ENCODE peak calls at places on chromosomes 2 and 18, in ten cellular contexts. One of them, this sample, is unnamed.

GRCh38 chr2:223093436-223093839 is 41.4 kb downstream of the KCNE4 start:
- DNase-seq in A673: peak; percentile 99
- DNase-seq in breast epithelium: no peak
- DNase-seq in endothelial cell: no peak
- DNase-seq in sigmoid colon: no peak
- DNase-seq in foreskin fibroblast: no peak
- DNase-seq in progenitor cell of endocrine pancreas: no peak
- DNase-seq in activated CD8-positive, alpha-beta T cell treated with anti-CD3 and anti-CD28 coated beads for 36 hours: no peak
- DNase-seq in AG09309: peak; percentile 74
- DNase-seq in fibroblast of mammary gland: peak; percentile 81
- DNase-seq in this sample: no peak

GRCh38 chr2:157439792-157440186 is 4.1 kb downstream of the CYTIP start:
- DNase-seq in endothelial cell: no peak
- DNase-seq in foreskin fibroblast: no peak
- DNase-seq in breast epithelium: no peak
- DNase-seq in progenitor cell of endocrine pancreas: no peak
- DNase-seq in AG09309: no peak
- DNase-seq in fibroblast of mammary gland: no peak
- DNase-seq in sigmoid colon: no peak
- DNase-seq in A673: no peak
- DNase-seq in activated CD8-positive, alpha-beta T cell treated with anti-CD3 and anti-CD28 coated beads for 36 hours: peak; percentile 73
- DNase-seq in this sample: no peak

GRCh38 chr2:190098851-190099250 is 36.3 kb upstream of the MSTN start:
- DNase-seq in foreskin fibroblast: no peak
- DNase-seq in endothelial cell: no peak
- DNase-seq in activated CD8-positive, alpha-beta T cell treated with anti-CD3 and anti-CD28 coated beads for 36 hours: no peak
- DNase-seq in breast epithelium: no peak
- DNase-seq in fibroblast of mammary gland: no peak
- DNase-seq in A673: no peak
- DNase-seq in AG09309: no peak
- DNase-seq in progenitor cell of endocrine pancreas: no peak
- DNase-seq in sigmoid colon: no peak
- DNase-seq in this sample: no peak

GRCh38 chr2:9699139-9699823 is 68.5 kb upstream of the YWHAQ start:
- DNase-seq in endothelial cell: no peak
- DNase-seq in fibroblast of mammary gland: peak; percentile 87
- DNase-seq in AG09309: peak; percentile 51
- DNase-seq in foreskin fibroblast: peak; percentile 75
- DNase-seq in breast epithelium: no peak
- DNase-seq in progenitor cell of endocrine pancreas: no peak
- DNase-seq in activated CD8-positive, alpha-beta T cell treated with anti-CD3 and anti-CD28 coated beads for 36 hours: peak; percentile 19
- DNase-seq in sigmoid colon: peak; percentile 12
- DNase-seq in A673: no peak
- DNase-seq in this sample: no peak

GRCh38 chr2:14626873-14627272 is 5.6 kb upstream of the LRATD1 start:
- DNase-seq in activated CD8-positive, alpha-beta T cell treated with anti-CD3 and anti-CD28 coated beads for 36 hours: no peak
- DNase-seq in A673: no peak
- DNase-seq in progenitor cell of endocrine pancreas: no peak
- DNase-seq in endothelial cell: no peak
- DNase-seq in AG09309: no peak
- DNase-seq in fibroblast of mammary gland: no peak
- DNase-seq in breast epithelium: no peak
- DNase-seq in foreskin fibroblast: no peak
- DNase-seq in sigmoid colon: no peak
- DNase-seq in this sample: no peak

GRCh38 chr2:158502984-158503383 is 46.2 kb downstream of the PKP4 start:
- DNase-seq in progenitor cell of endocrine pancreas: no peak
- DNase-seq in breast epithelium: no peak
- DNase-seq in fibroblast of mammary gland: peak; percentile 76
- DNase-seq in activated CD8-positive, alpha-beta T cell treated with anti-CD3 and anti-CD28 coated beads for 36 hours: no peak
- DNase-seq in foreskin fibroblast: peak; percentile 69
- DNase-seq in AG09309: peak; percentile 85
- DNase-seq in endothelial cell: no peak
- DNase-seq in sigmoid colon: no peak
- DNase-seq in A673: peak; percentile 25
- DNase-seq in this sample: no peak

GRCh38 chr2:174586896-174587295 is 10.7 kb downstream of the WIPF1 start:
- DNase-seq in progenitor cell of endocrine pancreas: no peak
- DNase-seq in sigmoid colon: no peak
- DNase-seq in AG09309: no peak
- DNase-seq in A673: no peak
- DNase-seq in fibroblast of mammary gland: no peak
- DNase-seq in foreskin fibroblast: no peak
- DNase-seq in endothelial cell: no peak
- DNase-seq in breast epithelium: no peak
- DNase-seq in activated CD8-positive, alpha-beta T cell treated with anti-CD3 and anti-CD28 coated beads for 36 hours: no peak
- DNase-seq in this sample: no peak

GRCh38 chr2:124975224-124975623 is 950.1 kb downstream of the CNTNAP5 start:
- DNase-seq in sigmoid colon: no peak
- DNase-seq in A673: no peak
- DNase-seq in breast epithelium: no peak
- DNase-seq in activated CD8-positive, alpha-beta T cell treated with anti-CD3 and anti-CD28 coated beads for 36 hours: no peak
- DNase-seq in foreskin fibroblast: no peak
- DNase-seq in progenitor cell of endocrine pancreas: no peak
- DNase-seq in AG09309: no peak
- DNase-seq in endothelial cell: no peak
- DNase-seq in fibroblast of mammary gland: no peak
- DNase-seq in this sample: no peak

GRCh38 chr2:46669996-46670793 is 190.8 kb downstream of the TMEM247 start:
- DNase-seq in foreskin fibroblast: peak; percentile 59
- DNase-seq in progenitor cell of endocrine pancreas: no peak
- DNase-seq in breast epithelium: no peak
- DNase-seq in AG09309: no peak
- DNase-seq in A673: peak; percentile 37
- DNase-seq in activated CD8-positive, alpha-beta T cell treated with anti-CD3 and anti-CD28 coated beads for 36 hours: no peak
- DNase-seq in fibroblast of mammary gland: peak; percentile 66
- DNase-seq in sigmoid colon: no peak
- DNase-seq in endothelial cell: no peak
- DNase-seq in this sample: no peak

GRCh38 chr2:232697807-232698110 is 628 bp downstream of the GIGYF2 start:
- DNase-seq in breast epithelium: no peak
- DNase-seq in AG09309: no peak
- DNase-seq in progenitor cell of endocrine pancreas: no peak
- DNase-seq in fibroblast of mammary gland: no peak
- DNase-seq in activated CD8-positive, alpha-beta T cell treated with anti-CD3 and anti-CD28 coated beads for 36 hours: no peak
- DNase-seq in endothelial cell: no peak
- DNase-seq in foreskin fibroblast: no peak
- DNase-seq in A673: peak; percentile 13
- DNase-seq in sigmoid colon: no peak
- DNase-seq in this sample: no peak

DNA sequence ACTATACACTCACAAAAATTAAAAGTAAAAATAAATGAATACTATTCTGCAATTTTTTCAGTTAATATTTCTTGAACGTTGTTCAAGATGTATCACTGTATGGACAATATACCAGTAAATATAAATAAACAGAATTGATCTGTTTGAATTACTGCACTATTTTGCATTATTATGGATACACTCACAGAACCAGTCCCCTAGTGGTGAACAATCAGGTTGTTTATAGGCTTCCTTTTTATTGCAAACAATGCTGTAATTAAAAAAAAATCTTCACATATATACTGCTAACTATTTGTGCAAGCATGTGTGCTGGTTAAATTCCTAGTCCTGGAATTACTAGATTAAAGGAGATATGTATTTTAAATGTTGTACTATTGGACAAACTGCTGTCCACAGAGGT is 306.0 kb downstream of the FBXO15 start:
- DNase-seq in activated CD8-positive, alpha-beta T cell treated with anti-CD3 and anti-CD28 coated beads for 36 hours: no peak
- DNase-seq in sigmoid colon: no peak
- DNase-seq in AG09309: no peak
- DNase-seq in breast epithelium: no peak
- DNase-seq in endothelial cell: no peak
- DNase-seq in A673: no peak
- DNase-seq in progenitor cell of endocrine pancreas: no peak
- DNase-seq in foreskin fibroblast: no peak
- DNase-seq in fibroblast of mammary gland: peak; percentile 16
- DNase-seq in this sample: no peak
- TF ChIP-seq CTCF in activated CD8-positive, alpha-beta T cell treated with anti-CD3 and anti-CD28 coated beads for 36 hours: no peak
- TF ChIP-seq CTCF in sigmoid colon: no peak
- TF ChIP-seq CTCF in AG09309: peak; percentile 26
- TF ChIP-seq CTCF in breast epithelium: no peak
- TF ChIP-seq CTCF in endothelial cell: peak; percentile 65
- TF ChIP-seq CTCF in A673: peak; percentile 31
- TF ChIP-seq CTCF in progenitor cell of endocrine pancreas: peak; percentile 59
- TF ChIP-seq CTCF in foreskin fibroblast: peak; percentile 26
- TF ChIP-seq CTCF in fibroblast of mammary gland: peak; percentile 44
- TF ChIP-seq CTCF in this sample: no peak

GRCh38 chr18:67468038-67468437 is 48.5 kb downstream of the DSEL start:
- DNase-seq in A673: no peak
- DNase-seq in foreskin fibroblast: no peak
- DNase-seq in activated CD8-positive, alpha-beta T cell treated with anti-CD3 and anti-CD28 coated beads for 36 hours: no peak
- DNase-seq in breast epithelium: no peak
- DNase-seq in progenitor cell of endocrine pancreas: no peak
- DNase-seq in fibroblast of mammary gland: no peak
- DNase-seq in AG09309: no peak
- DNase-seq in endothelial cell: no peak
- DNase-seq in sigmoid colon: no peak
- DNase-seq in this sample: no peak

GRCh38 chr18:67467188-67467587 is 49.3 kb downstream of the DSEL start:
- DNase-seq in A673: no peak
- DNase-seq in progenitor cell of endocrine pancreas: no peak
- DNase-seq in foreskin fibroblast: no peak
- DNase-seq in sigmoid colon: no peak
- DNase-seq in breast epithelium: no peak
- DNase-seq in endothelial cell: no peak
- DNase-seq in AG09309: no peak
- DNase-seq in fibroblast of mammary gland: no peak
- DNase-seq in activated CD8-positive, alpha-beta T cell treated with anti-CD3 and anti-CD28 coated beads for 36 hours: no peak
- DNase-seq in this sample: no peak

GRCh38 chr18:67464499-67464898 is 52.0 kb downstream of the DSEL start:
- DNase-seq in foreskin fibroblast: no peak
- DNase-seq in activated CD8-positive, alpha-beta T cell treated with anti-CD3 and anti-CD28 coated beads for 36 hours: no peak
- DNase-seq in endothelial cell: no peak
- DNase-seq in fibroblast of mammary gland: no peak
- DNase-seq in AG09309: no peak
- DNase-seq in sigmoid colon: no peak
- DNase-seq in progenitor cell of endocrine pancreas: no peak
- DNase-seq in A673: no peak
- DNase-seq in breast epithelium: no peak
- DNase-seq in this sample: no peak

DNA sequence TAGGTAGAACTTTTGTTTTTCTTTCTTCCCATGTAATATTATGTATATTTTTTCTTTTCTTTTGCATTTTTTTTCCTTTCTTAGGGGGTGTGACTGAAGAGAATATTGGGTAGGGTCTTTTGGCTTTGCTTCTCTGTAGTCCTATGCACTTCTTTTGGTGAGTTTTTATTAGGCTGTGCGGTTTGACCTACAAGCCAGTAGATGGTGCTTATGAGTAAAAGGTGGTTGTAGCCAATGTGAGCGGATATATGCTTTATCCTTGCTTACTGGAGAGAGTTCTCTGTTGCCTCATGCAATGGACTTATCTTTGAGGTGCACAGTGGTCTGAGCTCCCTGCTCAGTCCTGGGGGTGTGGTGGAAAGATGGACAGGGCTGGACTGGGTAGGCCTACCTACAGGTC is 52.7 kb downstream of the DSEL start:
- DNase-seq in sigmoid colon: no peak
- DNase-seq in A673: peak; percentile 38
- DNase-seq in foreskin fibroblast: no peak
- DNase-seq in fibroblast of mammary gland: peak; percentile 30
- DNase-seq in endothelial cell: no peak
- DNase-seq in progenitor cell of endocrine pancreas: no peak
- DNase-seq in activated CD8-positive, alpha-beta T cell treated with anti-CD3 and anti-CD28 coated beads for 36 hours: no peak
- DNase-seq in breast epithelium: no peak
- DNase-seq in AG09309: no peak
- DNase-seq in this sample: no peak
- TF ChIP-seq CTCF in sigmoid colon: no peak
- TF ChIP-seq CTCF in A673: peak; percentile 40
- TF ChIP-seq CTCF in foreskin fibroblast: no peak
- TF ChIP-seq CTCF in fibroblast of mammary gland: peak; percentile 45
- TF ChIP-seq CTCF in endothelial cell: no peak
- TF ChIP-seq CTCF in progenitor cell of endocrine pancreas: peak; percentile 38
- TF ChIP-seq CTCF in activated CD8-positive, alpha-beta T cell treated with anti-CD3 and anti-CD28 coated beads for 36 hours: no peak
- TF ChIP-seq CTCF in breast epithelium: no peak
- TF ChIP-seq CTCF in AG09309: no peak
- TF ChIP-seq CTCF in this sample: no peak

GRCh38 chr2:37666772-37667171 is 4.7 kb downstream of the CDC42EP3 start:
- DNase-seq in endothelial cell: no peak
- DNase-seq in A673: no peak
- DNase-seq in breast epithelium: no peak
- DNase-seq in progenitor cell of endocrine pancreas: no peak
- DNase-seq in foreskin fibroblast: no peak
- DNase-seq in activated CD8-positive, alpha-beta T cell treated with anti-CD3 and anti-CD28 coated beads for 36 hours: no peak
- DNase-seq in AG09309: no peak
- DNase-seq in sigmoid colon: no peak
- DNase-seq in fibroblast of mammary gland: no peak
- DNase-seq in this sample: no peak
- TF ChIP-seq CTCF in endothelial cell: no peak
- TF ChIP-seq CTCF in A673: no peak
- TF ChIP-seq CTCF in breast epithelium: no peak
- TF ChIP-seq CTCF in progenitor cell of endocrine pancreas: no peak
- TF ChIP-seq CTCF in foreskin fibroblast: no peak
- TF ChIP-seq CTCF in activated CD8-positive, alpha-beta T cell treated with anti-CD3 and anti-CD28 coated beads for 36 hours: no peak
- TF ChIP-seq CTCF in AG09309: no peak
- TF ChIP-seq CTCF in sigmoid colon: no peak
- TF ChIP-seq CTCF in fibroblast of mammary gland: no peak
- TF ChIP-seq CTCF in this sample: no peak

GRCh38 chr2:143279672-143280071 is 150.5 kb downstream of the ARHGAP15 start:
- DNase-seq in progenitor cell of endocrine pancreas: no peak
- DNase-seq in sigmoid colon: no peak
- DNase-seq in AG09309: no peak
- DNase-seq in A673: no peak
- DNase-seq in endothelial cell: no peak
- DNase-seq in foreskin fibroblast: no peak
- DNase-seq in breast epithelium: no peak
- DNase-seq in fibroblast of mammary gland: no peak
- DNase-seq in activated CD8-positive, alpha-beta T cell treated with anti-CD3 and anti-CD28 coated beads for 36 hours: no peak
- DNase-seq in this sample: no peak

GRCh38 chr2:143284087-143284675 is 155.0 kb downstream of the ARHGAP15 start:
- DNase-seq in breast epithelium: no peak
- DNase-seq in sigmoid colon: no peak
- DNase-seq in foreskin fibroblast: no peak
- DNase-seq in activated CD8-positive, alpha-beta T cell treated with anti-CD3 and anti-CD28 coated beads for 36 hours: peak; percentile 38
- DNase-seq in progenitor cell of endocrine pancreas: no peak
- DNase-seq in A673: peak; percentile 72
- DNase-seq in AG09309: no peak
- DNase-seq in endothelial cell: peak; percentile 25
- DNase-seq in fibroblast of mammary gland: peak; percentile 55
- DNase-seq in this sample: no peak

GRCh38 chr2:143280097-143280757 is 151.0 kb downstream of the ARHGAP15 start:
- DNase-seq in endothelial cell: no peak
- DNase-seq in fibroblast of mammary gland: no peak
- DNase-seq in sigmoid colon: no peak
- DNase-seq in breast epithelium: no peak
- DNase-seq in foreskin fibroblast: no peak
- DNase-seq in activated CD8-positive, alpha-beta T cell treated with anti-CD3 and anti-CD28 coated beads for 36 hours: no peak
- DNase-seq in AG09309: no peak
- DNase-seq in progenitor cell of endocrine pancreas: no peak
- DNase-seq in A673: no peak
- DNase-seq in this sample: no peak

DNA sequence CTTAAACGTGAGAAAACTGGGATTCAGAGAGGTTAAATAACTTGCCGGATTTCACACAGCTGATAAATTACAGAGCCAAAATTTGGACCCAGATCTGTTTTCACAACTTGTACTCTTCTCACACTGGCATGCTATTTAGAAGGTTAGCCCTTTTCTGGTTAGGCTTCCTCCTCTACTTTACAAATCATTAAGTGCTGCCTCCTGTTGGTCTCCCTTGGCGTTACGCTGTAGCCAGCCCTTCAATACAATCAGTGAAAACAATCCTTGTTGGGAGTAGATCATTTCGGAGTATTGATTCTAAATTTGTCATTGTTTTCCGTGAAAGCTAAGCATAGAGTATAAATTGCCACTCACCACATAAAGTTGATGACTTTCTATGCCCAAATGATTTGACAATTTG is 153.5 kb downstream of the ARHGAP15 start:
- DNase-seq in AG09309: no peak
- DNase-seq in A673: no peak
- DNase-seq in activated CD8-positive, alpha-beta T cell treated with anti-CD3 and anti-CD28 coated beads for 36 hours: peak; percentile 52
- DNase-seq in sigmoid colon: no peak
- DNase-seq in progenitor cell of endocrine pancreas: no peak
- DNase-seq in endothelial cell: peak; percentile 27
- DNase-seq in fibroblast of mammary gland: no peak
- DNase-seq in foreskin fibroblast: no peak
- DNase-seq in breast epithelium: no peak
- DNase-seq in this sample: no peak
- TF ChIP-seq CTCF in AG09309: peak; percentile 28
- TF ChIP-seq CTCF in A673: peak; percentile 57
- TF ChIP-seq CTCF in activated CD8-positive, alpha-beta T cell treated with anti-CD3 and anti-CD28 coated beads for 36 hours: peak; percentile 49
- TF ChIP-seq CTCF in sigmoid colon: no peak
- TF ChIP-seq CTCF in progenitor cell of endocrine pancreas: peak; percentile 46
- TF ChIP-seq CTCF in endothelial cell: peak; percentile 66
- TF ChIP-seq CTCF in fibroblast of mammary gland: peak; percentile 34
- TF ChIP-seq CTCF in foreskin fibroblast: peak; percentile 16
- TF ChIP-seq CTCF in breast epithelium: no peak
- TF ChIP-seq CTCF in this sample: no peak